ENCODE peak calls at places on chromosome 19, in six cellular contexts. A is mammary epithelial cell, G is endodermal cell, X is Karpas-422, N is neural progenitor cell, Z is HepG2. C is an unnamed sample. For H3K27me3, the result is how much of the 10 kb centered on the place peaks cover.

GRCh38 chr19:33622809-33623511 is 1.2 kb downstream of the CHST8 start:
- DNase-seq in G (peak), Z (no peak), N (peak), A (no peak), X (no peak), C (no peak)

GRCh38 chr19:43789029-43789428 is 8.3 kb upstream of the KCNN4 start:
- DNase-seq in X (peak), N (peak), Z (no peak), A (no peak), G (peak), C (no peak)

GRCh38 chr19:55160128-55160985 is 2.8 kb upstream of the TNNI3 start:
- DNase-seq in A (peak), Z (peak), X (peak), G (peak), N (peak), C (peak)

GRCh38 chr19:29836409-29836825 is 24.6 kb downstream of the CCNE1 start:
- DNase-seq in G (no peak), Z (no peak), N (no peak), A (no peak), X (no peak), C (no peak)

GRCh38 chr19:2494447-2495129 is 18.7 kb downstream of the GADD45B start:
- DNase-seq in A (peak), Z (no peak), G (no peak), X (peak), N (peak), C (peak)

GRCh38 chr19:30540671-30541210 is 168.6 kb downstream of the ZNF536 start:
- DNase-seq in X (peak), G (no peak), A (no peak), Z (no peak), N (no peak), C (no peak)

GRCh38 chr19:42423462-42424344 is 3.5 kb downstream of the LIPE start:
- DNase-seq in G (peak), X (peak), N (peak), Z (no peak), A (peak), C (peak)

GRCh38 chr19:58395220-58395978 is at the start of gene RNF225:
- DNase-seq in X (peak), N (no peak), G (peak), A (peak), Z (no peak), C (peak)

GRCh38 chr19:42132851-42133528 is 744 bp upstream of the POU2F2 start:
- DNase-seq in X (peak), G (peak), A (peak), N (peak), Z (peak), C (peak)

GRCh38 chr19:55301459-55302331 is 17.9 kb downstream of the BRSK1 start:
- DNase-seq in X (peak), A (peak), Z (peak), G (peak), N (peak), C (peak)

GRCh38 chr19:29578349-29578748 is 27.7 kb upstream of the POP4 start:
- DNase-seq in A (no peak), N (no peak), G (no peak), X (no peak), Z (no peak), C (no peak)

GRCh38 chr19:46015080-46015960 is 7.5 kb downstream of the PGLYRP1 start:
- DNase-seq in Z (no peak), X (peak), N (peak), G (peak), A (peak), C (peak)

GRCh38 chr19:9958451-9958850 is 22.1 kb upstream of the OLFM2 start:
- DNase-seq in N (no peak), A (peak), Z (no peak), X (no peak), G (no peak), C (no peak)

GRCh38 chr19:11381535-11382369 is 2.4 kb downstream of the EPOR start:
- DNase-seq in G (peak), A (peak), N (peak), X (peak), Z (no peak), C (peak)

GRCh38 chr19:19366691-19367396 is 38.6 kb upstream of the GATAD2A start:
- DNase-seq in G (peak), A (peak), X (peak), Z (peak), N (peak), C (peak)

GRCh38 chr19:30034321-30034720 is 92.3 kb downstream of the URI1 start:
- DNase-seq in Z (no peak), A (no peak), N (no peak), X (no peak), G (no peak), C (no peak)

GRCh38 chr19:50974702-50975555 is 5.5 kb upstream of the KLK6 start:
- DNase-seq in N (peak), A (no peak), Z (no peak), X (no peak), G (peak), C (no peak)

GRCh38 chr19:18768046-18768771 is 22.9 kb downstream of the COMP start:
- DNase-seq in Z (no peak), N (no peak), A (no peak), X (no peak), G (peak), C (no peak)

GRCh38 chr19:53158119-53158656 is 665 bp downstream of the ZNF347 start:
- DNase-seq in Z (no peak), X (peak), G (peak), N (peak), A (peak), C (peak)

GRCh38 chr19:10503002-10503789 is at the start of gene KEAP1:
- DNase-seq in A (no peak), X (peak), N (peak), Z (peak), G (peak), C (peak)

GRCh38 chr19:47348819-47349795 is at the start of gene DHX34:
- DNase-seq in X (peak), G (peak), A (peak), Z (peak), N (peak), C (peak)

GRCh38 chr19:13463296-13463695 is 43.0 kb downstream of the CACNA1A start:
- DNase-seq in X (peak), G (peak), N (peak), Z (no peak), A (peak), C (no peak)

GRCh38 chr19:46190489-46190888 is 39.1 kb upstream of the IGFL1 start:
- DNase-seq in G (no peak), A (no peak), Z (no peak), N (no peak), X (no peak), C (no peak)

GRCh38 chr19:48656840-48657474 is 11.0 kb upstream of the CA11 start:
- DNase-seq in G (peak), X (no peak), Z (no peak), N (no peak), A (peak), C (no peak)

GRCh38 chr19:40633207-40633606 is 32.0 kb downstream of the LTBP4 start:
- DNase-seq in N (no peak), X (no peak), G (no peak), Z (peak), A (no peak), C (no peak)

GRCh38 chr19:13784731-13785452 is 10.4 kb upstream of the ZSWIM4 start:
- DNase-seq in A (peak), X (peak), G (peak), Z (peak), N (peak), C (peak)

GRCh38 chr19:38059897-38060296 is 152.9 kb downstream of the SIPA1L3 start:
- DNase-seq in N (no peak), X (peak), G (no peak), A (no peak), Z (no peak), C (no peak)

GRCh38 chr19:54114340-54114826 is 1.1 kb downstream of the TFPT start:
- DNase-seq in N (peak), G (peak), X (peak), A (no peak), Z (no peak), C (peak)

GRCh38 chr19:41377977-41378707 is 1.8 kb downstream of the TMEM91 start:
- DNase-seq in Z (no peak), G (peak), A (no peak), N (peak), X (peak), C (no peak)

GRCh38 chr19:58085348-58085875 is 12.6 kb downstream of the ZSCAN18 start:
- DNase-seq in G (no peak), A (no peak), Z (no peak), X (no peak), N (no peak), C (no peak)

GRCh38 chr19:13215572-13216380 is 65.6 kb downstream of the IER2 start:
- DNase-seq in A (peak), Z (peak), G (no peak), X (peak), N (no peak), C (no peak)

GRCh38 chr19:8449830-8450229 is 5.1 kb downstream of the HNRNPM start:
- DNase-seq in Z (peak), G (peak), A (no peak), N (peak), X (no peak), C (no peak)

GRCh38 chr19:30522359-30522758 is 150.2 kb downstream of the ZNF536 start:
- DNase-seq in G (peak), Z (no peak), N (no peak), A (no peak), X (no peak), C (no peak)

GRCh38 chr19:58549664-58550361 is 5.1 kb downstream of the CHMP2A start:
- DNase-seq in A (no peak), X (no peak), G (no peak), Z (no peak), N (no peak), C (no peak)

GRCh38 chr19:43784251-43784980 is 3.6 kb upstream of the KCNN4 start:
- DNase-seq in X (no peak), Z (no peak), A (peak), N (no peak), G (peak), C (peak)

GRCh38 chr19:3792114-3792513 is 5.9 kb upstream of the MATK start:
- DNase-seq in A (no peak), X (no peak), G (no peak), N (no peak), Z (no peak), C (no peak)
- H3K27me3 ChIP-seq in A (under half), X (under half), G (under half), N (under half), Z (under half), C (under half)

DNA sequence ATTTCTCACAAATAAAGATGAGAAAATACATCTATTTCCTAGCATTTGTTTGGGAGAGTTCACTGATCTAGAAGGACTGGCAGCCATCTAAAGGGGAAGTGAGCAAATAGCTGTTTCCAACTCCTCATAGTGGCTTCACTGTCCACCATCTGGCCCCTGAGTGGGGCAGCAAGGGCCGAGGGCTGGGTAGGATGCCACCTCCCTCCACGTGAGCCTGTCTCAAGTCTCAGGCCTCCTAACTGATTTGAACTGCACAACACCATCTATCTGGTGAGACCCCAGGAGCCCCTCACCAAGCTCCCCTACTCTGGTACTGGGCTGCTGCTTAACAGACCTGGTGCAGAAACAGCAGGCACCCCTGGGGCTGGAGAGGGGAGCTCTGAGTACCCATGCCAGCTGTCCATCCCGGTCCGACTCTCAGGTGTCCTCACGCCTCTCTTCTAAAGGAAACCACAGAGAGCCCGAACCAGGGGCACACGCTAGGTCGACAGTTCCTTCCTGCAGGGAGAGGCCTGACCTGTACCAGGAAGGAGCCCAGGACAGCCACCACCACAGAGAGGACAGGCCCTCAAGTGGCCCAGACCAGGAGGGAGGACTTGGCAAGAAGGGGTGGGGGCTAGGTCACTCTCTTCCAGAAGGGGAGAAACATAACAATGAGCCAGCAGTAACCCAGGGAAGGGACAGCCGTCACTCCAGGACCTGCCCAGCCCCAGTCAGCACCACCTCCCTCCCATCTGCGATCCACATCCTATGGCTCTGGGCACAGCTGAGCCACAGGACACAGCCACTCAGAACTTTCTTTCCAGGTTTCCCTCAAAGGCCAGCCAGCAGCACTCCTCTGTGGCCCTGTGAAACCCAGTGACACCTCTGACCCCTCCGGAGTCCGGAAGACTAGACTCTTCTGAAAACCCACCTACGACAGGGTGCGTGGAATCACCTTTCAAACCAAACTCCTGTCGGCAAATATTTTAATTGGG is 12.9 kb upstream of the SLC35E1 start:
- DNase-seq in Z (no peak), G (no peak), N (no peak), A (no peak), X (no peak), C (no peak)
- H3K9ac ChIP-seq in Z (no peak), G (no peak), N (no peak), A (no peak), X (peak), C (peak)

DNA sequence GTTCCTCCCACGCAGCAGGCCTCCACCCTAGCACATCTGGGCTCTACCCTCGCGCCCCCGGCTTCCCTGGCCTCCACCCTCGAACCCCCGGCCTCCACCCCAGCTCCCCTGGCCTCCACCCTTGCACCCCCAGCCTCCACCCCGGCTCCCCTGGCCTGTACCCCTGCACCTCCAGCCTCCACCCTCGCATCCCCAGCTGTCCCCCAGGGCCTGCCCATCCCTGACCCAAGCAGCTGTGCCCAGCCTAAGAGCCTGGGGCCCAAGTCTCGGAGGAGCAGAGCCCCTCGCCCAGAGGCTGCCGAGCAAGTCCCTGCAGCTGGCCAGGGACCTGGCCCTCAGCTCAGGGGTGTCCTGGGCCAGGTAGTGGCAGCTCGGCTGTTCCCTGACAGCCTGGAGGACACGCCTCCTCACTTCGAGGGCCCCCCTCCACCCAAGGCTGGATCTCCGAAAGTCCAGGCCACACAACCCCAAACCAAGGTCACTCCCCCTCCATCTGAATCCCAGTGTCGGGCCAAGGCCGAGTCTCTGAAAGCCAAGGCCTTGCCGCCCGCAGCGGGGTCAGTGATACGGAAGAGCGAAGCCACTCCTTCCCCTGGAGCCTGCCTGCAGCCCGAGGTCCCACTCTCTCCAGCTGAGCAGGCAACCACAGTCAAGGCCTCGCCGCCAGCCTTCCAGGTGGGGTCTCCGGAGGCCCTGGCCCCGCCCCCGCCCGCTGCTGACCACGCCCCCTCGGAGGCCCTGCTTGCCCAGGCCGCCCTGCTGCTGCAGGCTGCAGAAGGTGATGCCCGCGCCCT is 7.9 kb upstream of the ARHGAP33 start:
- DNase-seq in A (no peak), X (peak), Z (peak), G (peak), N (peak), C (no peak)
- H3K4me3 ChIP-seq in A (no peak), X (no peak), Z (no peak), G (no peak), N (no peak), C (no peak)

GRCh38 chr19:5676711-5677110 is 3.6 kb downstream of the MICOS13 start:
- DNase-seq in G (peak), Z (no peak), X (no peak), N (no peak), A (no peak), C (no peak)
- H3K27me3 ChIP-seq in G (under half), Z (under half), X (under half), N (under half), A (under half), C (under half)

GRCh38 chr19:51983361-51983760 is 3.3 kb downstream of the ZNF350 start:
- DNase-seq in X (no peak), G (no peak), A (no peak), Z (no peak), N (no peak), C (no peak)

GRCh38 chr19:51986309-51987291 is at the start of gene ZNF350:
- DNase-seq in N (peak), X (peak), Z (peak), G (peak), A (peak), C (peak)
- H3K9ac ChIP-seq in N (peak), X (peak), Z (peak), G (peak), A (peak), C (peak)

GRCh38 chr19:824885-825284 is 2.8 kb upstream of the AZU1 start:
- DNase-seq in Z (no peak), A (no peak), X (no peak), G (peak), N (no peak), C (no peak)

GRCh38 chr19:825897-826640 is 1.6 kb upstream of the AZU1 start:
- DNase-seq in Z (no peak), N (no peak), A (no peak), X (no peak), G (no peak), C (no peak)

GRCh38 chr19:823565-824121 is 1.9 kb upstream of the PLPPR3 start:
- DNase-seq in N (peak), A (no peak), X (no peak), Z (no peak), G (peak), C (no peak)

GRCh38 chr19:821976-822773 is 420 bp upstream of the PLPPR3 start:
- DNase-seq in A (no peak), X (no peak), G (peak), N (peak), Z (no peak), C (no peak)

GRCh38 chr19:821228-821975 is at the start of gene PLPPR3:
- DNase-seq in N (peak), G (peak), X (no peak), Z (no peak), A (no peak), C (no peak)
- H3K4me3 ChIP-seq in N (peak), G (peak), X (no peak), Z (peak), A (no peak), C (peak)

C was measured in colonic mucosa.